ENCODE peak calls at places on chromosomes 16 and 17, in four cellular contexts. Q is activated CD4-positive, alpha-beta T cell treated with anti-CD3 and anti-CD28 coated beads, Interleukin-2, amount 50 U/mL, for 1 hour; L is nucleus accumbens; I is skeletal muscle cell. F is an unnamed sample.

GRCh38 chr16:75089486-75090202 is 26.9 kb downstream of the LDHD start:
- DNase-seq in Q (no peak), L (no peak), I (no peak), F (no peak)

GRCh38 chr16:17161034-17161433 is 309.7 kb downstream of the XYLT1 start:
- DNase-seq in L (no peak), Q (no peak), I (no peak), F (no peak)

GRCh38 chr17:64004903-64005733 is 7.0 kb downstream of the PRR29 start:
- DNase-seq in Q (no peak), L (no peak), I (no peak), F (no peak)

GRCh38 chr17:41710472-41711090 is 1.6 kb upstream of the GAST start:
- DNase-seq in Q (no peak), I (peak), L (peak), F (no peak)

GRCh38 chr17:18301081-18301480 is 13.7 kb downstream of the TOP3A start:
- DNase-seq in I (no peak), Q (no peak), L (no peak), F (no peak)

GRCh38 chr16:54936086-54936978 is 5.7 kb downstream of the IRX5 start:
- DNase-seq in I (no peak), Q (no peak), L (no peak), F (no peak)

GRCh38 chr17:36936455-36936934 is 780 bp upstream of the LHX1 start:
- DNase-seq in L (no peak), I (no peak), Q (no peak), F (no peak)

GRCh38 chr17:82054351-82055022 is 2.8 kb downstream of the GPS1 start:
- DNase-seq in L (no peak), I (no peak), Q (no peak), F (no peak)

GRCh38 chr16:85358704-85359146 is 246.5 kb upstream of the CIBAR2 start:
- DNase-seq in L (no peak), I (no peak), Q (no peak), F (no peak)

GRCh38 chr17:19978206-19978802 is 676 bp upstream of the AKAP10 start:
- DNase-seq in I (no peak), L (no peak), Q (peak), F (no peak)

GRCh38 chr16:3012246-3012645 is 477 bp upstream of the CLDN9 start:
- DNase-seq in L (no peak), Q (no peak), I (no peak), F (no peak)

GRCh38 chr17:2435181-2435741 is 34.4 kb upstream of the MNT start:
- DNase-seq in Q (no peak), L (no peak), I (no peak), F (no peak)

GRCh38 chr17:66518677-66519076 is 216.3 kb downstream of the PRKCA start:
- DNase-seq in Q (no peak), I (no peak), L (no peak), F (no peak)

GRCh38 chr17:80124351-80124981 is 22.5 kb downstream of the EIF4A3 start:
- DNase-seq in I (no peak), L (no peak), Q (no peak), F (no peak)

GRCh38 chr16:79110953-79111352 is 489.6 kb downstream of the MAF start:
- DNase-seq in Q (no peak), I (no peak), L (no peak), F (no peak)

GRCh38 chr17:78342438-78343098 is 17.3 kb downstream of the SOCS3 start:
- DNase-seq in I (no peak), L (no peak), Q (no peak), F (peak)

GRCh38 chr16:81937305-81938038 is 73.8 kb downstream of the SDR42E1 start:
- DNase-seq in I (no peak), L (no peak), Q (no peak), F (no peak)

GRCh38 chr17:81092518-81093095 is 57.7 kb downstream of the BAIAP2 start:
- DNase-seq in I (no peak), Q (no peak), L (no peak), F (no peak)

GRCh38 chr16:84324439-84325262 is 30.0 kb downstream of the WFDC1 start:
- DNase-seq in I (peak), L (no peak), Q (no peak), F (no peak)

GRCh38 chr17:4329838-4330237 is 36.6 kb downstream of the UBE2G1 start:
- DNase-seq in I (peak), L (no peak), Q (no peak), F (peak)

GRCh38 chr16:77219437-77219836 is 20.2 kb downstream of the SYCE1L start:
- DNase-seq in L (no peak), I (no peak), Q (no peak), F (no peak)

GRCh38 chr16:84368327-84368996 is at the start of gene ATP2C2:
- DNase-seq in I (no peak), Q (no peak), L (no peak), F (peak)

GRCh38 chr16:50956637-50957036 is 194.4 kb downstream of the SALL1 start:
- DNase-seq in L (no peak), I (no peak), Q (no peak), F (no peak)

GRCh38 chr17:64269687-64270649 is 6.9 kb upstream of the TEX2 start:
- DNase-seq in L (no peak), I (no peak), Q (no peak), F (no peak)

GRCh38 chr16:54400261-54400660 is 113.7 kb upstream of the IRX3 start:
- DNase-seq in Q (no peak), I (no peak), L (no peak), F (no peak)

GRCh38 chr17:35448214-35448898 is at the start of gene SLFN13:
- DNase-seq in L (no peak), I (no peak), Q (peak), F (peak)